ENCODE peak calls at places on chromosomes 3 and 15, in nine cellular contexts. One of them, this sample, is unnamed.
A peak's percentile ranks its signal among the peaks of the same experiment; 100 is the strongest.

GRCh38 chr3:197007296-197007940 is 22.2 kb downstream of the MELTF start:
- DNase-seq in mucosa of gallbladder: no peak
- DNase-seq in H7: peak; percentile 66
- DNase-seq in activated CD8-positive, alpha-beta memory T cell treated with anti-CD3 and anti-CD28 coated beads for 1 hour: no peak
- DNase-seq in NCI-H460: no peak
- DNase-seq in EL: no peak
- DNase-seq in A172: no peak
- DNase-seq in CD8-positive, alpha-beta memory T cell: no peak
- DNase-seq in left cardiac atrium: peak; percentile 15
- DNase-seq in this sample: no peak

GRCh38 chr15:40358492-40359353 is 704 bp downstream of the DISP2 start:
- DNase-seq in mucosa of gallbladder: no peak
- DNase-seq in H7: peak; percentile 87
- DNase-seq in activated CD8-positive, alpha-beta memory T cell treated with anti-CD3 and anti-CD28 coated beads for 1 hour: no peak
- DNase-seq in NCI-H460: no peak
- DNase-seq in EL: peak; percentile 31
- DNase-seq in A172: no peak
- DNase-seq in CD8-positive, alpha-beta memory T cell: no peak
- DNase-seq in left cardiac atrium: no peak
- DNase-seq in this sample: no peak

GRCh38 chr3:130839815-130840214 is 54.1 kb upstream of the ATP2C1 start:
- DNase-seq in mucosa of gallbladder: no peak
- DNase-seq in H7: peak; percentile 48
- DNase-seq in activated CD8-positive, alpha-beta memory T cell treated with anti-CD3 and anti-CD28 coated beads for 1 hour: no peak
- DNase-seq in NCI-H460: no peak
- DNase-seq in EL: no peak
- DNase-seq in A172: no peak
- DNase-seq in CD8-positive, alpha-beta memory T cell: no peak
- DNase-seq in left cardiac atrium: no peak
- DNase-seq in this sample: no peak

GRCh38 chr3:24590344-24590880 is 95.8 kb upstream of the THRB start:
- DNase-seq in mucosa of gallbladder: no peak
- DNase-seq in H7: no peak
- DNase-seq in activated CD8-positive, alpha-beta memory T cell treated with anti-CD3 and anti-CD28 coated beads for 1 hour: no peak
- DNase-seq in NCI-H460: no peak
- DNase-seq in EL: no peak
- DNase-seq in A172: no peak
- DNase-seq in CD8-positive, alpha-beta memory T cell: no peak
- DNase-seq in left cardiac atrium: no peak
- DNase-seq in this sample: no peak

GRCh38 chr3:26652157-26652556 is 29.6 kb downstream of the LRRC3B start:
- DNase-seq in mucosa of gallbladder: no peak
- DNase-seq in H7: no peak
- DNase-seq in activated CD8-positive, alpha-beta memory T cell treated with anti-CD3 and anti-CD28 coated beads for 1 hour: no peak
- DNase-seq in NCI-H460: no peak
- DNase-seq in EL: no peak
- DNase-seq in A172: no peak
- DNase-seq in CD8-positive, alpha-beta memory T cell: no peak
- DNase-seq in left cardiac atrium: peak; percentile 54
- DNase-seq in this sample: no peak

GRCh38 chr3:135905058-135905724 is 60.3 kb upstream of the PPP2R3A start:
- DNase-seq in mucosa of gallbladder: no peak
- DNase-seq in H7: peak; percentile 13
- DNase-seq in activated CD8-positive, alpha-beta memory T cell treated with anti-CD3 and anti-CD28 coated beads for 1 hour: no peak
- DNase-seq in NCI-H460: no peak
- DNase-seq in EL: peak; percentile 26
- DNase-seq in A172: no peak
- DNase-seq in CD8-positive, alpha-beta memory T cell: no peak
- DNase-seq in left cardiac atrium: no peak
- DNase-seq in this sample: no peak

GRCh38 chr15:77400258-77400657 is 19.6 kb downstream of the PEAK1 start:
- DNase-seq in mucosa of gallbladder: no peak
- DNase-seq in H7: no peak
- DNase-seq in activated CD8-positive, alpha-beta memory T cell treated with anti-CD3 and anti-CD28 coated beads for 1 hour: no peak
- DNase-seq in NCI-H460: no peak
- DNase-seq in EL: no peak
- DNase-seq in A172: no peak
- DNase-seq in CD8-positive, alpha-beta memory T cell: no peak
- DNase-seq in left cardiac atrium: no peak
- DNase-seq in this sample: no peak

GRCh38 chr3:159634414-159634813 is 354.2 kb upstream of the IL12A start:
- DNase-seq in mucosa of gallbladder: no peak
- DNase-seq in H7: no peak
- DNase-seq in activated CD8-positive, alpha-beta memory T cell treated with anti-CD3 and anti-CD28 coated beads for 1 hour: no peak
- DNase-seq in NCI-H460: no peak
- DNase-seq in EL: peak; percentile 55
- DNase-seq in A172: peak; percentile 74
- DNase-seq in CD8-positive, alpha-beta memory T cell: no peak
- DNase-seq in left cardiac atrium: no peak
- DNase-seq in this sample: no peak

GRCh38 chr15:80695099-80695910 is at the start of gene ABHD17C:
- DNase-seq in mucosa of gallbladder: peak; percentile 52
- DNase-seq in H7: peak; percentile 92
- DNase-seq in activated CD8-positive, alpha-beta memory T cell treated with anti-CD3 and anti-CD28 coated beads for 1 hour: peak; percentile 14
- DNase-seq in NCI-H460: peak; percentile 48
- DNase-seq in EL: peak; percentile 65
- DNase-seq in A172: no peak
- DNase-seq in CD8-positive, alpha-beta memory T cell: peak; percentile 39
- DNase-seq in left cardiac atrium: peak; percentile 71
- DNase-seq in this sample: peak; percentile 64

GRCh38 chr3:120816728-120817127 is 74.2 kb downstream of the GTF2E1 start:
- DNase-seq in mucosa of gallbladder: no peak
- DNase-seq in H7: no peak
- DNase-seq in activated CD8-positive, alpha-beta memory T cell treated with anti-CD3 and anti-CD28 coated beads for 1 hour: no peak
- DNase-seq in NCI-H460: no peak
- DNase-seq in EL: no peak
- DNase-seq in A172: no peak
- DNase-seq in CD8-positive, alpha-beta memory T cell: no peak
- DNase-seq in left cardiac atrium: no peak
- DNase-seq in this sample: no peak

GRCh38 chr3:132135628-132136333 is 101.0 kb upstream of the CPNE4 start:
- DNase-seq in mucosa of gallbladder: no peak
- DNase-seq in H7: peak; percentile 23
- DNase-seq in activated CD8-positive, alpha-beta memory T cell treated with anti-CD3 and anti-CD28 coated beads for 1 hour: no peak
- DNase-seq in NCI-H460: peak; percentile 81
- DNase-seq in EL: peak; percentile 96
- DNase-seq in A172: peak; percentile 95
- DNase-seq in CD8-positive, alpha-beta memory T cell: no peak
- DNase-seq in left cardiac atrium: no peak
- DNase-seq in this sample: no peak

GRCh38 chr15:67547064-67547463 is 4.6 kb downstream of the MAP2K5 start:
- DNase-seq in mucosa of gallbladder: no peak
- DNase-seq in H7: no peak
- DNase-seq in activated CD8-positive, alpha-beta memory T cell treated with anti-CD3 and anti-CD28 coated beads for 1 hour: no peak
- DNase-seq in NCI-H460: no peak
- DNase-seq in EL: no peak
- DNase-seq in A172: no peak
- DNase-seq in CD8-positive, alpha-beta memory T cell: no peak
- DNase-seq in left cardiac atrium: no peak
- DNase-seq in this sample: no peak

GRCh38 chr15:42582569-42583235 is 7.3 kb downstream of the STARD9 start:
- DNase-seq in mucosa of gallbladder: no peak
- DNase-seq in H7: no peak
- DNase-seq in activated CD8-positive, alpha-beta memory T cell treated with anti-CD3 and anti-CD28 coated beads for 1 hour: no peak
- DNase-seq in NCI-H460: no peak
- DNase-seq in EL: no peak
- DNase-seq in A172: no peak
- DNase-seq in CD8-positive, alpha-beta memory T cell: no peak
- DNase-seq in left cardiac atrium: no peak
- DNase-seq in this sample: no peak

GRCh38 chr15:63043391-63044076 is 987 bp downstream of the TPM1 start:
- DNase-seq in mucosa of gallbladder: no peak
- DNase-seq in H7: peak; percentile 60
- DNase-seq in activated CD8-positive, alpha-beta memory T cell treated with anti-CD3 and anti-CD28 coated beads for 1 hour: no peak
- DNase-seq in NCI-H460: no peak
- DNase-seq in EL: no peak
- DNase-seq in A172: no peak
- DNase-seq in CD8-positive, alpha-beta memory T cell: no peak
- DNase-seq in left cardiac atrium: peak; percentile 41
- DNase-seq in this sample: no peak

GRCh38 chr3:144142151-144142855 is 170.7 kb downstream of the DIPK2A start:
- DNase-seq in mucosa of gallbladder: no peak
- DNase-seq in H7: no peak
- DNase-seq in activated CD8-positive, alpha-beta memory T cell treated with anti-CD3 and anti-CD28 coated beads for 1 hour: no peak
- DNase-seq in NCI-H460: no peak
- DNase-seq in EL: peak; percentile 28
- DNase-seq in A172: no peak
- DNase-seq in CD8-positive, alpha-beta memory T cell: no peak
- DNase-seq in left cardiac atrium: no peak
- DNase-seq in this sample: no peak

GRCh38 chr3:44926921-44927320 is 49.1 kb downstream of the ZDHHC3 start:
- DNase-seq in mucosa of gallbladder: no peak
- DNase-seq in H7: no peak
- DNase-seq in activated CD8-positive, alpha-beta memory T cell treated with anti-CD3 and anti-CD28 coated beads for 1 hour: no peak
- DNase-seq in NCI-H460: no peak
- DNase-seq in EL: no peak
- DNase-seq in A172: no peak
- DNase-seq in CD8-positive, alpha-beta memory T cell: no peak
- DNase-seq in left cardiac atrium: no peak
- DNase-seq in this sample: no peak

GRCh38 chr15:39784125-39784524 is 1.5 kb upstream of the FSIP1 start:
- DNase-seq in mucosa of gallbladder: no peak
- DNase-seq in H7: no peak
- DNase-seq in activated CD8-positive, alpha-beta memory T cell treated with anti-CD3 and anti-CD28 coated beads for 1 hour: no peak
- DNase-seq in NCI-H460: no peak
- DNase-seq in EL: peak; percentile 47
- DNase-seq in A172: peak; percentile 4
- DNase-seq in CD8-positive, alpha-beta memory T cell: no peak
- DNase-seq in left cardiac atrium: no peak
- DNase-seq in this sample: no peak

GRCh38 chr3:58164199-58164879 is 46.4 kb downstream of the DNASE1L3 start:
- DNase-seq in mucosa of gallbladder: peak; percentile 71
- DNase-seq in H7: no peak
- DNase-seq in activated CD8-positive, alpha-beta memory T cell treated with anti-CD3 and anti-CD28 coated beads for 1 hour: no peak
- DNase-seq in NCI-H460: peak; percentile 45
- DNase-seq in EL: peak; percentile 31
- DNase-seq in A172: peak; percentile 83
- DNase-seq in CD8-positive, alpha-beta memory T cell: no peak
- DNase-seq in left cardiac atrium: peak; percentile 78
- DNase-seq in this sample: no peak

GRCh38 chr15:50232791-50233190 is 32.7 kb downstream of the HDC start:
- DNase-seq in mucosa of gallbladder: no peak
- DNase-seq in H7: no peak
- DNase-seq in activated CD8-positive, alpha-beta memory T cell treated with anti-CD3 and anti-CD28 coated beads for 1 hour: no peak
- DNase-seq in NCI-H460: no peak
- DNase-seq in EL: no peak
- DNase-seq in A172: no peak
- DNase-seq in CD8-positive, alpha-beta memory T cell: no peak
- DNase-seq in left cardiac atrium: no peak
- DNase-seq in this sample: no peak

GRCh38 chr3:45988804-45989203 is 6.8 kb downstream of the FYCO1 start:
- DNase-seq in mucosa of gallbladder: no peak
- DNase-seq in H7: no peak
- DNase-seq in activated CD8-positive, alpha-beta memory T cell treated with anti-CD3 and anti-CD28 coated beads for 1 hour: no peak
- DNase-seq in NCI-H460: no peak
- DNase-seq in EL: peak; percentile 83
- DNase-seq in A172: peak; percentile 62
- DNase-seq in CD8-positive, alpha-beta memory T cell: no peak
- DNase-seq in left cardiac atrium: no peak
- DNase-seq in this sample: no peak

GRCh38 chr3:84974347-84974746 is 15.6 kb downstream of the CADM2 start:
- DNase-seq in mucosa of gallbladder: no peak
- DNase-seq in H7: no peak
- DNase-seq in activated CD8-positive, alpha-beta memory T cell treated with anti-CD3 and anti-CD28 coated beads for 1 hour: no peak
- DNase-seq in NCI-H460: no peak
- DNase-seq in EL: no peak
- DNase-seq in A172: no peak
- DNase-seq in CD8-positive, alpha-beta memory T cell: no peak
- DNase-seq in left cardiac atrium: no peak
- DNase-seq in this sample: no peak

GRCh38 chr15:99076555-99077308 is 28.1 kb upstream of the SYNM start:
- DNase-seq in mucosa of gallbladder: peak; percentile 69
- DNase-seq in H7: peak; percentile 75
- DNase-seq in activated CD8-positive, alpha-beta memory T cell treated with anti-CD3 and anti-CD28 coated beads for 1 hour: no peak
- DNase-seq in NCI-H460: peak; percentile 78
- DNase-seq in EL: peak; percentile 82
- DNase-seq in A172: peak; percentile 74
- DNase-seq in CD8-positive, alpha-beta memory T cell: peak; percentile 41
- DNase-seq in left cardiac atrium: peak; percentile 69
- DNase-seq in this sample: no peak

GRCh38 chr3:87052499-87053260 is 61.7 kb upstream of the VGLL3 start:
- DNase-seq in mucosa of gallbladder: no peak
- DNase-seq in H7: peak; percentile 20
- DNase-seq in activated CD8-positive, alpha-beta memory T cell treated with anti-CD3 and anti-CD28 coated beads for 1 hour: no peak
- DNase-seq in NCI-H460: no peak
- DNase-seq in EL: no peak
- DNase-seq in A172: no peak
- DNase-seq in CD8-positive, alpha-beta memory T cell: no peak
- DNase-seq in left cardiac atrium: peak; percentile 22
- DNase-seq in this sample: no peak

GRCh38 chr3:185527364-185527763 is 25.0 kb downstream of the LIPH start:
- DNase-seq in mucosa of gallbladder: no peak
- DNase-seq in H7: no peak
- DNase-seq in activated CD8-positive, alpha-beta memory T cell treated with anti-CD3 and anti-CD28 coated beads for 1 hour: no peak
- DNase-seq in NCI-H460: no peak
- DNase-seq in EL: no peak
- DNase-seq in A172: peak; percentile 47
- DNase-seq in CD8-positive, alpha-beta memory T cell: no peak
- DNase-seq in left cardiac atrium: no peak
- DNase-seq in this sample: no peak

GRCh38 chr3:4355401-4356224 is 52.4 kb downstream of the SETMAR start:
- DNase-seq in mucosa of gallbladder: peak; percentile 51
- DNase-seq in H7: no peak
- DNase-seq in activated CD8-positive, alpha-beta memory T cell treated with anti-CD3 and anti-CD28 coated beads for 1 hour: no peak
- DNase-seq in NCI-H460: no peak
- DNase-seq in EL: no peak
- DNase-seq in A172: no peak
- DNase-seq in CD8-positive, alpha-beta memory T cell: no peak
- DNase-seq in left cardiac atrium: peak; percentile 69
- DNase-seq in this sample: no peak

GRCh38 chr15:79957741-79958140 is 13.3 kb downstream of the BCL2A1 start:
- DNase-seq in mucosa of gallbladder: no peak
- DNase-seq in H7: no peak
- DNase-seq in activated CD8-positive, alpha-beta memory T cell treated with anti-CD3 and anti-CD28 coated beads for 1 hour: no peak
- DNase-seq in NCI-H460: no peak
- DNase-seq in EL: no peak
- DNase-seq in A172: no peak
- DNase-seq in CD8-positive, alpha-beta memory T cell: no peak
- DNase-seq in left cardiac atrium: no peak
- DNase-seq in this sample: no peak

GRCh38 chr3:174769171-174769570 is 90.0 kb upstream of the NAALADL2 start:
- DNase-seq in mucosa of gallbladder: no peak
- DNase-seq in H7: no peak
- DNase-seq in activated CD8-positive, alpha-beta memory T cell treated with anti-CD3 and anti-CD28 coated beads for 1 hour: no peak
- DNase-seq in NCI-H460: no peak
- DNase-seq in EL: no peak
- DNase-seq in A172: no peak
- DNase-seq in CD8-positive, alpha-beta memory T cell: no peak
- DNase-seq in left cardiac atrium: no peak
- DNase-seq in this sample: no peak

GRCh38 chr3:49867871-49868321 is 1.8 kb downstream of the CAMKV start:
- DNase-seq in mucosa of gallbladder: peak; percentile 16
- DNase-seq in H7: peak; percentile 89
- DNase-seq in activated CD8-positive, alpha-beta memory T cell treated with anti-CD3 and anti-CD28 coated beads for 1 hour: no peak
- DNase-seq in NCI-H460: peak; percentile 15
- DNase-seq in EL: peak; percentile 47
- DNase-seq in A172: peak; percentile 30
- DNase-seq in CD8-positive, alpha-beta memory T cell: no peak
- DNase-seq in left cardiac atrium: no peak
- DNase-seq in this sample: no peak

This sample was measured in GM18507.